ENCODE peak calls at places on chromosomes 16 and 17, in eight cellular contexts. Z, F, T, E, Y, J, V and X are unnamed samples.

GRCh38 chr17:83149326-83149725 is 69.9 kb downstream of the METRNL start:
- DNase-seq in F (no peak), V (no peak), Y (no peak), T (no peak), Z (no peak), E (no peak), J (no peak), X (no peak)

GRCh38 chr17:46940692-46941404 is 17.9 kb downstream of the GOSR2 start:
- DNase-seq in T (peak; percentile 72), Z (peak; percentile 63), Y (peak; percentile 52), E (peak; percentile 84), F (peak; percentile 82), V (peak; percentile 56), J (peak; percentile 79), X (peak; percentile 88)

GRCh38 chr16:83100679-83101078 is 473.9 kb downstream of the CDH13 start:
- DNase-seq in Y (no peak), Z (no peak), J (no peak), T (peak; percentile 73), F (no peak), V (no peak), E (no peak), X (no peak)

GRCh38 chr16:87499189-87499486 is 6.3 kb upstream of the ZCCHC14 start:
- DNase-seq in Y (no peak), F (no peak), Z (no peak), V (no peak), T (peak; percentile 67), E (no peak), J (no peak), X (no peak)

GRCh38 chr17:79971651-79972050 is 64.0 kb downstream of the TBC1D16 start:
- DNase-seq in T (no peak), J (no peak), Z (no peak), V (peak; percentile 21), Y (no peak), F (no peak), E (no peak), X (no peak)

GRCh38 chr17:58520843-58521430 is 6.5 kb upstream of the MTMR4 start:
- DNase-seq in E (peak; percentile 43), V (no peak), Z (no peak), Y (no peak), T (peak; percentile 58), F (peak; percentile 51), J (no peak), X (peak; percentile 53)

GRCh38 chr17:222172-222571 is 40.7 kb upstream of the DOC2B start:
- DNase-seq in Y (no peak), J (no peak), E (peak; percentile 14), Z (no peak), F (no peak), T (no peak), V (no peak), X (no peak)

GRCh38 chr17:62750502-62751349 is 57.4 kb downstream of the MARCHF10 start:
- DNase-seq in J (no peak), E (no peak), Y (no peak), T (peak; percentile 26), V (no peak), F (no peak), Z (no peak), X (no peak)

GRCh38 chr17:39702901-39703893 is 3.3 kb downstream of the ERBB2 start:
- DNase-seq in T (no peak), Y (peak; percentile 70), F (no peak), Z (no peak), J (peak; percentile 78), V (no peak), E (no peak), X (no peak)

GRCh38 chr16:48335961-48336360 is 49.3 kb downstream of the SIAH1 start:
- DNase-seq in J (no peak), V (no peak), Y (no peak), T (no peak), Z (no peak), F (no peak), E (peak; percentile 45), X (no peak)

GRCh38 chr16:48332978-48333377 is 52.2 kb downstream of the SIAH1 start:
- DNase-seq in T (no peak), Z (no peak), V (no peak), E (no peak), Y (no peak), F (no peak), J (no peak), X (no peak)

GRCh38 chr16:48330133-48330846 is 54.9 kb downstream of the SIAH1 start:
- DNase-seq in F (no peak), Z (no peak), E (no peak), V (no peak), Y (no peak), J (no peak), T (no peak), X (no peak)

GRCh38 chr16:48330847-48331204 is 54.4 kb downstream of the SIAH1 start:
- DNase-seq in Z (no peak), V (no peak), Y (no peak), J (no peak), T (no peak), E (no peak), F (no peak), X (no peak)

DNA sequence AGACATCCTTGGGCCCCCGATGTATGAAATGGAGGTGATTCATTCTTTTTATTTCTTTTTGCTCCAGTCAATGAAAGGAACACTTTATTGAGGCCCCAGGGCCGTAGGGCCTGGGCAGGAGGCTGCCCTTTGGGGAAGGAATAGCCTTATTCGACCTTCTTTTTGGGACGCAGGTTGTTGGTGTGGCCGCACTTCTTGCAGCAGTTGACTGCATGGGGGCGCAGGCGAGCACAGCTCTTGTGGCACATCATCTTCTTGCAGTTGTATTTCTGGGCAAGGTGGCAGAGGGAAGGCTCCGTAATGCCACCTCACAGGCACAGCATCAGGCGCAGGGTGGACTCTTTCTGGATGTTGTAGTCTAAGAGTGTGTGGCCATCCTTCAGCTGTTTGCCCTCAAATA is 50.9 kb downstream of the SIAH1 start:
- DNase-seq in V (no peak), F (no peak), Z (no peak), T (no peak), Y (no peak), E (no peak), J (no peak), X (no peak)
- TF ChIP-seq CTCF in V (no peak), F (no peak), Z (no peak), T (no peak), Y (no peak), E (no peak), J (no peak), X (no peak)

GRCh38 chr16:86091976-86092375 is 193.0 kb downstream of the IRF8 start:
- DNase-seq in E (no peak), T (no peak), F (no peak), Y (no peak), Z (no peak), V (no peak), J (no peak), X (no peak)

GRCh38 chr16:86095131-86095752 is 196.3 kb downstream of the IRF8 start:
- DNase-seq in F (no peak), Y (no peak), J (no peak), E (no peak), T (no peak), V (no peak), Z (no peak), X (no peak)

GRCh38 chr16:86095906-86096485 is 197.0 kb downstream of the IRF8 start:
- DNase-seq in F (no peak), Y (no peak), Z (no peak), J (no peak), T (no peak), V (no peak), E (no peak), X (no peak)

GRCh38 chr16:86092586-86093480 is 193.9 kb downstream of the IRF8 start:
- DNase-seq in Y (no peak), F (no peak), V (no peak), E (no peak), Z (no peak), T (no peak), J (no peak), X (no peak)

GRCh38 chr16:86093801-86094750 is 195.1 kb downstream of the IRF8 start:
- DNase-seq in F (no peak), J (no peak), Z (no peak), V (no peak), T (no peak), Y (no peak), E (no peak), X (no peak)
- TF ChIP-seq CTCF in F (no peak), J (no peak), Z (peak; percentile 22), V (no peak), T (no peak), Y (no peak), E (peak; percentile 23), X (no peak)

DNA sequence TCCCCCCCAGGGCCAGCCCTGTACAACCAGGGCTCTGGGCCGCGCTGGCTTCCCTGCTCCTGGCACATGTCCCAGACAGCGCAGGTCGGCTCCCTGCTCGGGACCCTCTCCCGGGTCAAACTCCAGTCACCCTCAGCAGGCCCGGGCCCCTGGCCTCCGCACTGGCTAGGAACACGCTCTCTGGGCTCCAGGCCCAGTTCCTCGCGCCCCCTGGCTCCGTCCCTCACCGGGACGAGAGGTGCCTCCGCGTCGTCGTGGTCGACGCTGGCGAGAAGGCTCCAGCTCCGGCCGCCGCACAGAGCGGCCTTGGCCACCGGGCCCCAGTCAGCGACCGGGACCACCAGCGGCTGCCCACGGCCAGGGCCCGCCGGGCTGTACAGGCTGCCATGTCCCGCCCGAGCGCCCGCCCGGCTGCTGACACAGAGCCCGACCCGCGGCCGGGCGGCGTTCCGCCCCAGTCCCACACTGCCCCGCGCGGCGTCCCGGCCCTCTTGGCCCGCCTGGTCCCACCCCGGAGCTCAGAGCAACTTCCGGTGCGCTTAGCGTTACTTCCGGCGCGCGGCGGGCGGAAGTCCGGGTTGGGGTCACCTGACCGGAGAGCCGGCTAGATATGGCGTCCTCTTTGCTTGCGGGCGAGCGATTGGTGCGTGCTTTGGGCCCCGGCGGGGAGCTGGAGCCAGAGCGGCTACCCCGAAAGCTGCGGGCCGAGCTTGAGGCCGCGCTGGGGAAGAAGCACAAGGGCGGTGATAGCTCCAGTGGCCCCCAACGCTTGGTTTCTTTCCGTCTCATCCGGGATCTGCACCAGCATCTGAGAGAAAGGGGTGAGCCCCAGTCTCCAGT is at the start of gene POLDIP2:
- DNase-seq in V (peak; percentile 95), Z (peak; percentile 88), J (peak; percentile 98), Y (peak; percentile 94), E (peak; percentile 96), F (peak; percentile 89), T (peak; percentile 92), X (peak; percentile 96)
- TF ChIP-seq CTCF in V (no peak), Z (peak; percentile 15), J (no peak), Y (no peak), E (no peak), F (no peak), T (no peak), X (no peak)

GRCh38 chr17:56821847-56822534 is 11.7 kb downstream of the C17orf67 start:
- DNase-seq in Z (no peak), Y (no peak), J (no peak), T (no peak), F (no peak), V (no peak), E (no peak), X (no peak)

GRCh38 chr17:56822725-56823124 is 11.0 kb downstream of the C17orf67 start:
- DNase-seq in Y (no peak), Z (no peak), T (no peak), F (no peak), E (peak; percentile 16), J (no peak), V (no peak), X (no peak)

GRCh38 chr17:56819431-56820145 is 14.1 kb downstream of the C17orf67 start:
- DNase-seq in T (peak; percentile 87), Z (peak; percentile 72), F (peak; percentile 82), Y (peak; percentile 44), J (peak; percentile 82), E (peak; percentile 77), V (no peak), X (peak; percentile 83)

GRCh38 chr17:56819030-56819429 is 14.7 kb downstream of the C17orf67 start:
- DNase-seq in J (no peak), Z (no peak), V (no peak), T (no peak), E (no peak), F (no peak), Y (no peak), X (no peak)

GRCh38 chr17:56820207-56820606 is 13.5 kb downstream of the C17orf67 start:
- DNase-seq in E (no peak), Z (no peak), J (no peak), Y (no peak), F (no peak), T (no peak), V (no peak), X (no peak)
- TF ChIP-seq CTCF in E (no peak), Z (no peak), J (no peak), Y (no peak), F (no peak), T (no peak), V (no peak), X (no peak)